ENCODE peak calls at places on chromosomes 6 and 20, in five cellular contexts. One of them, this sample, is unnamed.

GRCh38 chr6:150775400-150775799 is 90.1 kb upstream of the MTHFD1L start:
- DNase-seq in cardiac muscle cell: no peak
- DNase-seq in upper lobe of right lung: no peak
- DNase-seq in mammary epithelial cell: peak; percentile 67
- DNase-seq in body of pancreas: no peak
- DNase-seq in this sample: no peak

GRCh38 chr6:5300206-5300764 is 39.0 kb downstream of the FARS2 start:
- DNase-seq in upper lobe of right lung: no peak
- DNase-seq in body of pancreas: no peak
- DNase-seq in cardiac muscle cell: no peak
- DNase-seq in mammary epithelial cell: no peak
- DNase-seq in this sample: no peak

GRCh38 chr6:72672906-72673305 is 51.0 kb downstream of the KCNQ5 start:
- DNase-seq in body of pancreas: no peak
- DNase-seq in mammary epithelial cell: no peak
- DNase-seq in upper lobe of right lung: no peak
- DNase-seq in cardiac muscle cell: no peak
- DNase-seq in this sample: no peak

GRCh38 chr6:74574794-74575193 is 631.1 kb downstream of the COL12A1 start:
- DNase-seq in cardiac muscle cell: peak; percentile 25
- DNase-seq in body of pancreas: no peak
- DNase-seq in mammary epithelial cell: no peak
- DNase-seq in upper lobe of right lung: no peak
- DNase-seq in this sample: no peak

GRCh38 chr20:58037631-58038030 is 190.8 kb downstream of the ANKRD60 start:
- DNase-seq in cardiac muscle cell: no peak
- DNase-seq in mammary epithelial cell: no peak
- DNase-seq in body of pancreas: no peak
- DNase-seq in upper lobe of right lung: no peak
- DNase-seq in this sample: no peak

GRCh38 chr6:25017486-25017885 is 81.7 kb upstream of the RIPOR2 start:
- DNase-seq in body of pancreas: no peak
- DNase-seq in cardiac muscle cell: no peak
- DNase-seq in mammary epithelial cell: peak; percentile 83
- DNase-seq in upper lobe of right lung: no peak
- DNase-seq in this sample: no peak

GRCh38 chr6:157954150-157955117 is 27.2 kb upstream of the SYNJ2 start:
- DNase-seq in mammary epithelial cell: peak; percentile 56
- DNase-seq in body of pancreas: peak; percentile 81
- DNase-seq in cardiac muscle cell: no peak
- DNase-seq in upper lobe of right lung: no peak
- DNase-seq in this sample: no peak

GRCh38 chr6:30061766-30062458 is 847 bp downstream of the POLR1H start:
- DNase-seq in upper lobe of right lung: no peak
- DNase-seq in mammary epithelial cell: peak; percentile 48
- DNase-seq in cardiac muscle cell: no peak
- DNase-seq in body of pancreas: peak; percentile 24
- DNase-seq in this sample: peak; percentile 64

GRCh38 chr6:170052991-170053821 is 237.7 kb downstream of the DLL1 start:
- DNase-seq in body of pancreas: peak; percentile 8
- DNase-seq in upper lobe of right lung: peak; percentile 48
- DNase-seq in cardiac muscle cell: no peak
- DNase-seq in mammary epithelial cell: no peak
- DNase-seq in this sample: no peak

GRCh38 chr20:16477632-16478031 is 95.6 kb downstream of the KIF16B start:
- DNase-seq in cardiac muscle cell: no peak
- DNase-seq in upper lobe of right lung: no peak
- DNase-seq in body of pancreas: no peak
- DNase-seq in mammary epithelial cell: no peak
- DNase-seq in this sample: no peak

GRCh38 chr6:12254228-12254627 is 35.9 kb upstream of the EDN1 start:
- DNase-seq in cardiac muscle cell: no peak
- DNase-seq in upper lobe of right lung: no peak
- DNase-seq in body of pancreas: no peak
- DNase-seq in mammary epithelial cell: no peak
- DNase-seq in this sample: no peak

GRCh38 chr6:11710221-11710836 is 68.3 kb downstream of the ADTRP start:
- DNase-seq in upper lobe of right lung: no peak
- DNase-seq in mammary epithelial cell: no peak
- DNase-seq in body of pancreas: no peak
- DNase-seq in cardiac muscle cell: peak; percentile 12
- DNase-seq in this sample: no peak

DNA sequence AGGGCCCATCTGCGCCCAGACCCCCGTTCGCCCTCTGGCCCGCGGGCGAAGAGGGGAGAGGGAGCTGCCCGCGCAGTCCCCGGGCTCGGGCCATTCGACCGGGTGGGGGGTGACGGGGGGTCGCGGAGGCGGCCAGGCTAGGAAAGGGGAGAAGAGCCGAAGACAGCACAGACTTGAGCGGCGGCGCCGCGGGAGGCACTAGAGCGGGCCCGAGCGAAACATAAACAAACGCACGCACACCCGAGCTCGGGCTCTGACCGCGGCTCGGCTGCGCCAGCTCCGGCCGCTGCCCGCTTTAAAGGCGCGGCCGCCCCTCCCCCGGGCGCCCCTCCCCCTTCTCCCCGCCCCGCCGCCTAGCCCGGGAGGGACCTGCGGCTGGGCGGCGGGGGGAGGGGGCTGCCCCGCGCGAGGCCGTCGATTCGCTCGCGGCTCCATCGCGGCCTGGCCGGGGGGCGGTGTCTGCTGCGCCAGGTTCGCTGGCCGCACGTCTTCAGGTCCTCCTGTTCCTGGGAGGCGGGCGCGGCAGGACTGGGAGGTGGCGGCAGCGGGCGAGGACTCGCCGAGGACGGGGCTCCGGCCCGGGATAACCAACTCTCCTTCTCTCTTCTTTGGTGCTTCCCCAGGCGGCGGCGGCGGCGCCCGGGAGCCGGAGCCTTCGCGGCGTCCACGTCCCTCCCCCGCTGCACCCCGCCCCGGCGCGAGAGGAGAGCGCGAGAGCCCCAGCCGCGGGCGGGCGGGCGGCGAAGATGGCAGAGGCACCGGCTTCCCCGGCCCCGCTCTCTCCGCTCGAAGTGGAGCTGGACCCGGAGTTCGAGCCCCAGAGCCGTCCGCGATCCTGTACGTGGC is at the start of gene FOXO3:
- DNase-seq in cardiac muscle cell: peak; percentile 89
- DNase-seq in upper lobe of right lung: peak; percentile 97
- DNase-seq in mammary epithelial cell: peak; percentile 92
- DNase-seq in body of pancreas: peak; percentile 95
- DNase-seq in this sample: no peak
- H3K4me1 ChIP-seq in cardiac muscle cell: peaks cover 16% of the 10 kb centered on the region
- H3K4me1 ChIP-seq in upper lobe of right lung: peaks cover 44% of the 10 kb centered on the region
- H3K4me1 ChIP-seq in mammary epithelial cell: peaks cover 36% of the 10 kb centered on the region
- H3K4me1 ChIP-seq in body of pancreas: peaks cover 28% of the 10 kb centered on the region
- H3K4me1 ChIP-seq in this sample: peaks cover 63% of the 10 kb centered on the region

GRCh38 chr6:13259393-13259792 is 68.9 kb downstream of the TBC1D7 start:
- DNase-seq in body of pancreas: no peak
- DNase-seq in upper lobe of right lung: no peak
- DNase-seq in mammary epithelial cell: no peak
- DNase-seq in cardiac muscle cell: no peak
- DNase-seq in this sample: no peak

GRCh38 chr6:13260831-13261230 is 67.5 kb downstream of the TBC1D7 start:
- DNase-seq in cardiac muscle cell: no peak
- DNase-seq in body of pancreas: no peak
- DNase-seq in mammary epithelial cell: no peak
- DNase-seq in upper lobe of right lung: no peak
- DNase-seq in this sample: no peak

GRCh38 chr6:13253272-13253671 is 75.1 kb downstream of the TBC1D7 start:
- DNase-seq in mammary epithelial cell: no peak
- DNase-seq in cardiac muscle cell: no peak
- DNase-seq in body of pancreas: no peak
- DNase-seq in upper lobe of right lung: no peak
- DNase-seq in this sample: no peak

GRCh38 chr6:13260116-13260598 is 68.2 kb downstream of the TBC1D7 start:
- DNase-seq in body of pancreas: no peak
- DNase-seq in upper lobe of right lung: no peak
- DNase-seq in cardiac muscle cell: no peak
- DNase-seq in mammary epithelial cell: no peak
- DNase-seq in this sample: no peak

GRCh38 chr6:13256614-13257013 is 71.7 kb downstream of the TBC1D7 start:
- DNase-seq in upper lobe of right lung: no peak
- DNase-seq in mammary epithelial cell: no peak
- DNase-seq in cardiac muscle cell: no peak
- DNase-seq in body of pancreas: no peak
- DNase-seq in this sample: no peak
- H3K4me1 ChIP-seq in upper lobe of right lung: no peaks in the 10 kb centered on the region
- H3K4me1 ChIP-seq in mammary epithelial cell: no peaks in the 10 kb centered on the region
- H3K4me1 ChIP-seq in cardiac muscle cell: no peaks in the 10 kb centered on the region
- H3K4me1 ChIP-seq in body of pancreas: peaks cover 14% of the 10 kb centered on the region
- H3K4me1 ChIP-seq in this sample: no peaks in the 10 kb centered on the region

GRCh38 chr6:109060585-109060984 is 34.1 kb downstream of the SESN1 start:
- DNase-seq in body of pancreas: no peak
- DNase-seq in cardiac muscle cell: no peak
- DNase-seq in mammary epithelial cell: no peak
- DNase-seq in upper lobe of right lung: no peak
- DNase-seq in this sample: no peak
- H3K4me1 ChIP-seq in body of pancreas: peaks cover 43% of the 10 kb centered on the region
- H3K4me1 ChIP-seq in cardiac muscle cell: no peaks in the 10 kb centered on the region
- H3K4me1 ChIP-seq in mammary epithelial cell: peaks cover 12% of the 10 kb centered on the region
- H3K4me1 ChIP-seq in upper lobe of right lung: peaks cover 25% of the 10 kb centered on the region
- H3K4me1 ChIP-seq in this sample: peaks cover 7% of the 10 kb centered on the region

GRCh38 chr6:16683524-16684194 is 77.6 kb downstream of the ATXN1 start:
- DNase-seq in upper lobe of right lung: no peak
- DNase-seq in body of pancreas: peak; percentile 47
- DNase-seq in mammary epithelial cell: peak; percentile 95
- DNase-seq in cardiac muscle cell: no peak
- DNase-seq in this sample: no peak
- H3K4me1 ChIP-seq in upper lobe of right lung: peaks cover 12% of the 10 kb centered on the region
- H3K4me1 ChIP-seq in body of pancreas: peaks cover 13% of the 10 kb centered on the region
- H3K4me1 ChIP-seq in mammary epithelial cell: peaks cover 50% of the 10 kb centered on the region
- H3K4me1 ChIP-seq in cardiac muscle cell: peaks cover 9% of the 10 kb centered on the region
- H3K4me1 ChIP-seq in this sample: no peaks in the 10 kb centered on the region

GRCh38 chr20:20562507-20562906 is 149.9 kb downstream of the RALGAPA2 start:
- DNase-seq in cardiac muscle cell: no peak
- DNase-seq in body of pancreas: no peak
- DNase-seq in upper lobe of right lung: no peak
- DNase-seq in mammary epithelial cell: no peak
- DNase-seq in this sample: no peak

GRCh38 chr20:20568604-20569205 is 143.7 kb downstream of the RALGAPA2 start:
- DNase-seq in upper lobe of right lung: no peak
- DNase-seq in cardiac muscle cell: peak; percentile 58
- DNase-seq in body of pancreas: peak; percentile 26
- DNase-seq in mammary epithelial cell: no peak
- DNase-seq in this sample: peak; percentile 41

GRCh38 chr20:20564279-20564678 is 148.2 kb downstream of the RALGAPA2 start:
- DNase-seq in upper lobe of right lung: no peak
- DNase-seq in mammary epithelial cell: no peak
- DNase-seq in body of pancreas: no peak
- DNase-seq in cardiac muscle cell: no peak
- DNase-seq in this sample: no peak

GRCh38 chr20:20567712-20568111 is 144.7 kb downstream of the RALGAPA2 start:
- DNase-seq in upper lobe of right lung: no peak
- DNase-seq in cardiac muscle cell: no peak
- DNase-seq in body of pancreas: no peak
- DNase-seq in mammary epithelial cell: no peak
- DNase-seq in this sample: no peak

DNA sequence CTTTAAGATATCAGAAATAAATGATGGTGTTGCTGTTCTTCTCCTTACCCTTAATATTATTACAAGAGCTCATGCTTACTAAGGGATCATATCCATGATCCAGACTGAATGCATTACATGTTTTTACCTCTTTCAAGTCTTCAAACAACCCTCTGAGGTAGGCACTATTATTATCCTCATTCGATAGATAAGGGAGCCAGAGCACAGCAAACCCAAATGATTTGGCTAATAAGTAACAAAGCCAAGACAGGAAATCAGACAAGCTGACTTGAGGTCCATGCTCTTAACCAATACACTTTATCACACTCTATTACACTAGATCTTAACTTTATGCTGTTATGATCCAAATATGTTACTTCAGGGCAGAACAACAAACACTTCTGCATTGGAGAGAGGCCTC is 145.9 kb downstream of the RALGAPA2 start:
- DNase-seq in body of pancreas: no peak
- DNase-seq in upper lobe of right lung: no peak
- DNase-seq in cardiac muscle cell: no peak
- DNase-seq in mammary epithelial cell: no peak
- DNase-seq in this sample: no peak
- H3K4me1 ChIP-seq in body of pancreas: peaks cover 17% of the 10 kb centered on the region
- H3K4me1 ChIP-seq in upper lobe of right lung: no peaks in the 10 kb centered on the region
- H3K4me1 ChIP-seq in cardiac muscle cell: no peaks in the 10 kb centered on the region
- H3K4me1 ChIP-seq in mammary epithelial cell: no peaks in the 10 kb centered on the region
- H3K4me1 ChIP-seq in this sample: no peaks in the 10 kb centered on the region

GRCh38 chr6:31203345-31203979 is 33.0 kb upstream of the POU5F1 start:
- DNase-seq in cardiac muscle cell: no peak
- DNase-seq in body of pancreas: peak; percentile 53
- DNase-seq in upper lobe of right lung: no peak
- DNase-seq in mammary epithelial cell: peak; percentile 85
- DNase-seq in this sample: peak; percentile 65
- H3K4me1 ChIP-seq in cardiac muscle cell: peaks cover 8% of the 10 kb centered on the region
- H3K4me1 ChIP-seq in body of pancreas: peaks cover 60% of the 10 kb centered on the region
- H3K4me1 ChIP-seq in upper lobe of right lung: peaks cover 34% of the 10 kb centered on the region
- H3K4me1 ChIP-seq in mammary epithelial cell: peaks cover 21% of the 10 kb centered on the region
- H3K4me1 ChIP-seq in this sample: peaks cover 62% of the 10 kb centered on the region

GRCh38 chr20:61662946-61663460 is 402.7 kb downstream of the TAF4 start:
- DNase-seq in mammary epithelial cell: no peak
- DNase-seq in upper lobe of right lung: no peak
- DNase-seq in cardiac muscle cell: no peak
- DNase-seq in body of pancreas: no peak
- DNase-seq in this sample: no peak

GRCh38 chr20:61662226-61662945 is 403.3 kb downstream of the TAF4 start:
- DNase-seq in mammary epithelial cell: no peak
- DNase-seq in body of pancreas: no peak
- DNase-seq in cardiac muscle cell: no peak
- DNase-seq in upper lobe of right lung: no peak
- DNase-seq in this sample: no peak

GRCh38 chr20:61661025-61661424 is 404.7 kb downstream of the TAF4 start:
- DNase-seq in mammary epithelial cell: no peak
- DNase-seq in body of pancreas: no peak
- DNase-seq in upper lobe of right lung: no peak
- DNase-seq in cardiac muscle cell: no peak
- DNase-seq in this sample: no peak

GRCh38 chr20:61660559-61660958 is 405.1 kb downstream of the TAF4 start:
- DNase-seq in cardiac muscle cell: no peak
- DNase-seq in body of pancreas: no peak
- DNase-seq in mammary epithelial cell: no peak
- DNase-seq in upper lobe of right lung: peak; percentile 50
- DNase-seq in this sample: no peak

DNA sequence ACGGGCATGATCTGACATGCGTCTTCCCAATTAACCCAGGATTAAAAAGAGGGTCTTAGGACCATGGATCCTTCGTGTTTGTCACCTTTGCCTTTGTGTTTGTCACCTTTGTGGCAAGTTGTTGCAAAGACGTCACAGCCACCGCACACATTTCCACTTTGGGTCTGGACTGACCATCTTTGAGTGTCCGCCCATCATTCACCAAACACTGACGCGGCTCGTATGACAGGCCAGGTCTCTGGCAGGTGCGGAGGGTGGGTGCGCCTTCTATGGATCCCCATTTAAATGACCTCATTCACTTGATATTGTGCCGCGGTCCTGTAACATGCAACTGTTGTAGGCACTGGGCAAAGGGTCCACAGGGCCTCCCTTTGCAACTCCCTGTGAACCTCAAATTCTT is 404.1 kb downstream of the TAF4 start:
- DNase-seq in body of pancreas: no peak
- DNase-seq in upper lobe of right lung: no peak
- DNase-seq in cardiac muscle cell: no peak
- DNase-seq in mammary epithelial cell: no peak
- DNase-seq in this sample: no peak
- H3K4me1 ChIP-seq in body of pancreas: no peaks in the 10 kb centered on the region
- H3K4me1 ChIP-seq in upper lobe of right lung: no peaks in the 10 kb centered on the region
- H3K4me1 ChIP-seq in cardiac muscle cell: no peaks in the 10 kb centered on the region
- H3K4me1 ChIP-seq in mammary epithelial cell: no peaks in the 10 kb centered on the region
- H3K4me1 ChIP-seq in this sample: no peaks in the 10 kb centered on the region

GRCh38 chr6:16766043-16766521 is 4.8 kb upstream of the ATXN1 start:
- DNase-seq in cardiac muscle cell: no peak
- DNase-seq in upper lobe of right lung: no peak
- DNase-seq in body of pancreas: no peak
- DNase-seq in mammary epithelial cell: peak; percentile 80
- DNase-seq in this sample: no peak
- H3K4me1 ChIP-seq in cardiac muscle cell: peaks cover 26% of the 10 kb centered on the region
- H3K4me1 ChIP-seq in upper lobe of right lung: peaks cover 38% of the 10 kb centered on the region
- H3K4me1 ChIP-seq in body of pancreas: peaks cover 22% of the 10 kb centered on the region
- H3K4me1 ChIP-seq in mammary epithelial cell: peaks cover 57% of the 10 kb centered on the region
- H3K4me1 ChIP-seq in this sample: peaks cover 41% of the 10 kb centered on the region

This sample was measured in DND-41.